ENCODE peak calls at places on chromosomes 6 and 20, in five cellular contexts. T is H1, X is H9, O is trophoblast cell, E is mesenchymal stem cell. D is an unnamed sample.

GRCh38 chr6:36252005-36252404 is 17.9 kb upstream of the PNPLA1 start:
- DNase-seq in T (no peak), X (no peak), O (no peak), E (no peak), D (no peak)

GRCh38 chr6:85360794-85361642 is 88.9 kb upstream of the NT5E start:
- DNase-seq in T (no peak), X (no peak), O (peak; percentile 70), E (peak; percentile 94), D (no peak)

GRCh38 chr6:2531426-2532208 is 219.1 kb downstream of the MYLK4 start:
- DNase-seq in T (no peak), X (no peak), O (no peak), E (peak; percentile 22), D (no peak)

GRCh38 chr20:8375898-8376297 is 243.8 kb downstream of the PLCB1 start:
- DNase-seq in T (no peak), X (no peak), O (no peak), E (no peak), D (peak; percentile 73)

GRCh38 chr6:166633732-166634535 is 6.9 kb upstream of the RPS6KA2 start:
- DNase-seq in T (no peak), X (peak; percentile 25), O (peak; percentile 19), E (peak; percentile 68), D (no peak)

GRCh38 chr20:5482791-5483190 is 166.0 kb upstream of the PROKR2 start:
- DNase-seq in T (no peak), X (no peak), O (no peak), E (no peak), D (no peak)

GRCh38 chr6:42756713-42757112 is 10.8 kb upstream of the TBCC start:
- DNase-seq in T (peak; percentile 58), X (peak; percentile 73), O (no peak), E (no peak), D (no peak)

GRCh38 chr6:4912559-4912958 is 91.3 kb downstream of the RPP40 start:
- DNase-seq in T (peak; percentile 49), X (no peak), O (no peak), E (no peak), D (no peak)

GRCh38 chr20:22723659-22724058 is 139.3 kb upstream of the FOXA2 start:
- DNase-seq in T (no peak), X (no peak), O (no peak), E (peak; percentile 65), D (no peak)

GRCh38 chr6:139154885-139155547 is 20.1 kb downstream of the HECA start:
- DNase-seq in T (no peak), X (no peak), O (peak; percentile 86), E (peak; percentile 62), D (no peak)

GRCh38 chr20:44358776-44359175 is 3.3 kb downstream of the HNF4A start:
- DNase-seq in T (no peak), X (no peak), O (no peak), E (no peak), D (no peak)

GRCh38 chr6:14305629-14306028 is 188.1 kb downstream of the CD83 start:
- DNase-seq in T (no peak), X (no peak), O (no peak), E (no peak), D (no peak)

GRCh38 chr6:25174678-25175077 is 104.5 kb upstream of the CARMIL1 start:
- DNase-seq in T (no peak), X (no peak), O (no peak), E (no peak), D (no peak)

GRCh38 chr6:1024587-1024986 is 287.3 kb upstream of the FOXQ1 start:
- DNase-seq in T (no peak), X (no peak), O (no peak), E (peak; percentile 94), D (no peak)

GRCh38 chr6:163897669-163898068 is 483.2 kb downstream of the QKI start:
- DNase-seq in T (no peak), X (no peak), O (peak; percentile 14), E (no peak), D (no peak)

GRCh38 chr20:8330785-8331699 is 199.0 kb downstream of the PLCB1 start:
- DNase-seq in T (no peak), X (no peak), O (no peak), E (no peak), D (no peak)

GRCh38 chr6:43579171-43579570 is 3.2 kb downstream of the POLH start:
- DNase-seq in T (no peak), X (no peak), O (peak; percentile 67), E (peak; percentile 25), D (no peak)

GRCh38 chr6:26383624-26384417 is 913 bp downstream of the BTN2A2 start:
- DNase-seq in T (peak; percentile 57), X (peak; percentile 51), O (no peak), E (peak; percentile 76), D (no peak)

GRCh38 chr6:72403413-72403812 is 218.5 kb upstream of the KCNQ5 start:
- DNase-seq in T (no peak), X (no peak), O (no peak), E (no peak), D (no peak)

GRCh38 chr6:31663961-31664789 is 622 bp downstream of the GPANK1 start:
- DNase-seq in T (no peak), X (no peak), O (peak; percentile 23), E (peak; percentile 89), D (no peak)

GRCh38 chr6:35725721-35726438 is 11.0 kb upstream of the ARMC12 start:
- DNase-seq in T (no peak), X (no peak), O (no peak), E (peak; percentile 76), D (no peak)

DNA sequence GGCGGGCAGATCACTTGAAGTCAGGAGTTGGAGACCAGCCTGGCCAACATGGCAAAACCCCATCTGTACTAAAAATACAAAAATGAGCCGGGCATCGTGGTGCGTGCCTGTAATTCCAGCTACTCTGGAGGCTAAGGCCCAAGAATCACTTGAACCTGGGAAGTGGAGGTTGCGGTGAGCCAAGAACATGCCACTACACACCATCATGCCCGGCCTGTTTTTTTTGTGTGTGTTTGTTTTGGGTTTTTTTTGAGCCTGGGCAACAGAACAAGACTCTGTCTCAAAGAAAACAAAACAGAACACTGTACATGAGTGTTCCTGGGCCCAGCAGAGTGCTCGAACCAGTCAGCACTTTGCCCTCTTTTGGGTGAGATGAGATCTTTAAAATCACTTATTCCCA is 159.1 kb downstream of the MTHFD1L start:
- DNase-seq in T (no peak), X (no peak), O (no peak), E (no peak), D (no peak)
- H2BK12ac ChIP-seq in T (no peak overlapping the region), X (no peak overlapping the region), O (no peak overlapping the region), E (no peak overlapping the region), D (no peak overlapping the region)

DNA sequence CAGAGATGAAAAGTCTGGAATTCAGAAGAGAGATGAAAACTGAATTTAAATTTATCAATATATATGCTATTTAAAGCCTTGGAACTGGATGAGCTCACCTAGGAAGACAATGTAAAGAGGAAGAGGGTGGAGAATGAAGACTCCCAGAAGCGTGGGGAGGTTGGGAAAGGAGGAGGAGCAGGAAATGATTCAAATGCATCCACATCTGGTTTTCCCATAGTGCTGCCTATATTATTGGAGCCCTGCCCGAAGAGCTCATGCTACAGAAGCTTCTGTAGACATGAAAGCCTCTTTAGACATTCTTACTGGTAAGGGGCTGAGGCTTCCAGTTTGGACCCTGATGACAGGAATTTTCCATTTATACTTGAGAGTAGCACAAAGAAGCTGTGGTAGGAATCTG is 19.2 kb downstream of the PDE7B start:
- DNase-seq in T (no peak), X (no peak), O (no peak), E (peak; percentile 45), D (no peak)
- H2BK5ac ChIP-seq in T (no peak overlapping the region), X (no peak overlapping the region), O (no peak overlapping the region), E (no peak overlapping the region), D (no peak overlapping the region)

GRCh38 chr6:152954443-152954842 is 28.4 kb downstream of the FBXO5 start:
- DNase-seq in T (no peak), X (no peak), O (no peak), E (no peak), D (no peak)

GRCh38 chr6:152957796-152958195 is 25.0 kb downstream of the FBXO5 start:
- DNase-seq in T (no peak), X (no peak), O (no peak), E (no peak), D (no peak)

DNA sequence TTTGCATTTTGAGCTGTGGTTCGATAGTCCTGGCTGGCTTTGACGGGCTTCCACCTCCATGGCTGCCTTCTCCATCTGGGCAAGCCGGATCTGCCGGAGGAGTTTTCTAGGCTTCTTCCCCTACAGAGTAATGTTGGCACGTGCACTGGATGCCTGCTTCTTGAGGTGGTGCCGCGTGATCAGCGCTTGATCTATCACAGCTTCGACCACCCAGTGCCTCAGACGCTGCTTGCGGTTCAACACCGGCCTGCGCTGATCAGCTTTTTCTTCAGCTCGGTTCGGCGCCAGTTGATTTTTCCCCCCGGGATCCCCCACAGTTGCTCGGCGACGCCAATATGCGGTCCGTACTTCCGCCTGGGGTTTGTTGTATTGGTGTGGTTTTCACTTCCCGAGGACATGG is 23.5 kb downstream of the FBXO5 start:
- DNase-seq in T (no peak), X (no peak), O (no peak), E (no peak), D (no peak)
- H3K4me2 ChIP-seq in T (no peak overlapping the region), X (no peak overlapping the region), O (no peak overlapping the region), E (no peak overlapping the region), D (no peak overlapping the region)

GRCh38 chr6:160462551-160463109 is 114.5 kb downstream of the SLC22A3 start:
- DNase-seq in T (no peak), X (no peak), O (no peak), E (peak; percentile 91), D (no peak)
- H2BK12ac ChIP-seq in T (no peak overlapping the region), X (no peak overlapping the region), O (no peak overlapping the region), E (peak overlapping the region; percentile 95), D (no peak overlapping the region)

DNA sequence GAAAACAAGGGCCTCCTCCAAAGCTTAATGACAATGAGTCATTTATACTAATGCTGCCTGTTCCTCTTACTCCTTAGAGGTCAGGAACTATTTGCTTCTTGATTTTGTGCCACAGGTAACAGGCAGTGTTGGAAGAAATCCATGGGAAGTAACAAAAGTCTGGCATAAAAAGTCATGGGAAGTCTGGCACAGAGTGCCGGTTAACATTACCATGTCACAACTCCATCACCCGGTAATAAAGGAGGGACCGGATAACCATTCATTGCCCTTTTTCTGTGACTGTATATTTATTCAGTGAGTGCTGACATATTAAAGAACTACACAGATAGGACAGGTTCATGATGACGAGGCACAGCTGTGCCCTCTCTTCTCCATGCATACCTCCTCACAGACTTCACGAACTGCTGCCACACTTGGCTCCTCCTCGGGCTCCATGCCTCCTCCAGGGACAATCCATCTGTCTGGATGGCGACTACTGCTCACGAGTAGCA is 50.9 kb downstream of the NUDT3 start:
- DNase-seq in T (no peak), X (no peak), O (no peak), E (peak; percentile 65), D (no peak)
- H2BK5ac ChIP-seq in T (no peak overlapping the region), X (no peak overlapping the region), O (no peak overlapping the region), E (no peak overlapping the region), D (no peak overlapping the region)

GRCh38 chr6:101818056-101818455 is 424.5 kb downstream of the GRIK2 start:
- DNase-seq in T (no peak), X (no peak), O (no peak), E (no peak), D (peak; percentile 3)
- H3K4me2 ChIP-seq in T (no peak overlapping the region), X (no peak overlapping the region), O (no peak overlapping the region), E (no peak overlapping the region), D (no peak overlapping the region)

D was measured in neuronal stem cell.